ENCODE peak calls at places on chromosomes 1 and 21, in eight cellular contexts. V is Peyer's patch, S is erythroblast, I is adrenal gland, H is H1, Y is sigmoid colon, O is IMR-90, N is transverse colon. T is an unnamed sample.
A peak's percentile ranks its signal among the peaks of the same experiment; 100 is the strongest.

GRCh38 chr1:230187290-230187689 is 120.3 kb downstream of the GALNT2 start:
- DNase-seq in V (no peak), S (no peak), I (no peak), H (no peak), Y (no peak), O (no peak), N (no peak), T (no peak)

GRCh38 chr1:204736861-204737260 is 51.3 kb upstream of the LRRN2 start:
- DNase-seq in V (no peak), S (no peak), I (no peak), H (peak; percentile 26), Y (no peak), O (no peak), N (no peak), T (no peak)

GRCh38 chr1:181021811-181022434 is 747 bp downstream of the STX6 start:
- DNase-seq in V (peak; percentile 70), S (peak; percentile 66), I (peak; percentile 55), H (peak; percentile 63), Y (peak; percentile 82), O (peak; percentile 73), N (peak; percentile 62), T (peak; percentile 87)

GRCh38 chr1:205191127-205191577 is 20.4 kb downstream of the DSTYK start:
- DNase-seq in V (no peak), S (peak; percentile 22), I (peak; percentile 66), H (no peak), Y (no peak), O (peak; percentile 34), N (no peak), T (no peak)

GRCh38 chr21:33293811-33294216 is 27.6 kb downstream of the IL10RB start:
- DNase-seq in V (no peak), S (no peak), I (no peak), H (no peak), Y (no peak), O (no peak), N (no peak), T (no peak)

GRCh38 chr1:236392182-236392581 is 1.9 kb upstream of the EDARADD start:
- DNase-seq in V (no peak), S (no peak), I (no peak), H (peak; percentile 8), Y (no peak), O (no peak), N (no peak), T (no peak)

GRCh38 chr1:50969611-50970507 is at the start of gene CDKN2C:
- DNase-seq in V (peak; percentile 88), S (peak; percentile 86), I (peak; percentile 82), H (peak; percentile 66), Y (peak; percentile 91), O (peak; percentile 86), N (peak; percentile 77), T (peak; percentile 83)

GRCh38 chr1:25178917-25179571 is 53.3 kb downstream of the SYF2 start:
- DNase-seq in V (peak; percentile 39), S (no peak), I (no peak), H (peak; percentile 28), Y (no peak), O (peak; percentile 22), N (no peak), T (no peak)

GRCh38 chr1:110673805-110674336 is 869 bp downstream of the KCNA3 start:
- DNase-seq in V (peak; percentile 50), S (no peak), I (no peak), H (no peak), Y (no peak), O (no peak), N (no peak), T (no peak)

GRCh38 chr1:151184211-151184610 is 5.8 kb downstream of the VPS72 start:
- DNase-seq in V (no peak), S (no peak), I (no peak), H (no peak), Y (no peak), O (no peak), N (no peak), T (no peak)

GRCh38 chr1:206716519-206717236 is 32.0 kb downstream of the MAPKAPK2 start:
- DNase-seq in V (no peak), S (no peak), I (no peak), H (no peak), Y (peak; percentile 53), O (peak; percentile 53), N (no peak), T (no peak)

GRCh38 chr1:10515627-10516026 is 40.9 kb downstream of the PEX14 start:
- DNase-seq in V (no peak), S (no peak), I (no peak), H (no peak), Y (no peak), O (no peak), N (no peak), T (peak; percentile 85)

GRCh38 chr1:54379481-54380284 is 26.5 kb downstream of the SSBP3 start:
- DNase-seq in V (no peak), S (no peak), I (peak; percentile 88), H (no peak), Y (no peak), O (peak; percentile 22), N (no peak), T (no peak)

GRCh38 chr1:55309053-55309452 is 93.9 kb upstream of the USP24 start:
- DNase-seq in V (no peak), S (no peak), I (no peak), H (no peak), Y (no peak), O (peak; percentile 84), N (no peak), T (no peak)

GRCh38 chr21:27320868-27321267 is 354.0 kb upstream of the ADAMTS5 start:
- DNase-seq in V (no peak), S (no peak), I (no peak), H (no peak), Y (no peak), O (no peak), N (no peak), T (no peak)

GRCh38 chr1:14403961-14404645 is 194.4 kb upstream of the KAZN start:
- DNase-seq in V (no peak), S (no peak), I (no peak), H (no peak), Y (no peak), O (no peak), N (peak; percentile 58), T (no peak)

GRCh38 chr1:164602480-164603093 is 43.6 kb downstream of the PBX1 start:
- DNase-seq in V (peak; percentile 57), S (no peak), I (peak; percentile 61), H (no peak), Y (peak; percentile 79), O (peak; percentile 52), N (peak; percentile 56), T (no peak)

GRCh38 chr1:101239095-101240040 is 2.5 kb downstream of the S1PR1 start:
- DNase-seq in V (no peak), S (no peak), I (no peak), H (no peak), Y (peak; percentile 62), O (no peak), N (no peak), T (peak; percentile 63)

GRCh38 chr1:101238681-101239094 is 1.9 kb downstream of the S1PR1 start:
- DNase-seq in V (peak; percentile 92), S (peak; percentile 66), I (peak; percentile 85), H (peak; percentile 96), Y (peak; percentile 87), O (peak; percentile 91), N (peak; percentile 81), T (peak; percentile 77)

GRCh38 chr1:101236546-101237228 is at the start of gene S1PR1:
- DNase-seq in V (peak; percentile 80), S (peak; percentile 25), I (peak; percentile 64), H (peak; percentile 76), Y (peak; percentile 81), O (peak; percentile 69), N (peak; percentile 46), T (peak; percentile 33)

GRCh38 chr1:101237229-101237837 is 514 bp downstream of the S1PR1 start:
- DNase-seq in V (no peak), S (peak; percentile 16), I (no peak), H (no peak), Y (no peak), O (peak; percentile 75), N (no peak), T (peak; percentile 71)

DNA sequence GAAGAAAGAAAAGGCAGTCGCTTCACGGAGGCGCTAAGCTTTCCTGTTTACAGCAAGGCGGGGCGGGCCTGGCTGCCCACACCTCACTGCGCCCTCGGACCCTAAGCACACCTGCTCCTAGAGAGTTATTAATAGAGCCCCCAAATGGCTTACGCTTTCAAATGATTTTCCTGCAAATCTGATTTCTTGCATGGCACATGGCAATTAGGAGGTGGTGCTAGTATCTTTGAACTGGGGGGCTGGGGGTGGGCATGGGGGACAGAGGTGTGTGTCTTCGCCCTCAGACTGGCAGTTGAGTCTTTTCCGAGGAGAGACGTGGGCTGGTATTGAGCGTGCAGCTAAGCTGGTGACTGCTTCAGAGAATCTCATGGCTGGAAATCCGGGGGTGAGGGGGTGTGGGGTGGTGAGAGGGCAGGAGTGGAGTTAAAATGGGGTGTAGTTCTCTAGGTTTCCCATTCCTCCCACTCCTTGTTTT is 1.3 kb downstream of the S1PR1 start:
- DNase-seq in V (peak; percentile 78), S (no peak), I (peak; percentile 25), H (no peak), Y (no peak), O (no peak), N (no peak), T (no peak)
- TF ChIP-seq POLR2A in V (no peak), S (no peak), I (no peak), H (no peak), Y (no peak), O (no peak), N (no peak), T (no peak)

GRCh38 chr1:108963052-108963686 is at the start of gene CLCC1:
- DNase-seq in V (peak; percentile 98), S (peak; percentile 93), I (peak; percentile 94), H (peak; percentile 89), Y (peak; percentile 97), O (peak; percentile 90), N (peak; percentile 97), T (peak; percentile 93)
- TF ChIP-seq POLR2A in V (peak; percentile 88), S (peak; percentile 90), I (peak; percentile 74), H (no peak), Y (peak; percentile 75), O (peak; percentile 79), N (peak; percentile 92), T (peak; percentile 85)

DNA sequence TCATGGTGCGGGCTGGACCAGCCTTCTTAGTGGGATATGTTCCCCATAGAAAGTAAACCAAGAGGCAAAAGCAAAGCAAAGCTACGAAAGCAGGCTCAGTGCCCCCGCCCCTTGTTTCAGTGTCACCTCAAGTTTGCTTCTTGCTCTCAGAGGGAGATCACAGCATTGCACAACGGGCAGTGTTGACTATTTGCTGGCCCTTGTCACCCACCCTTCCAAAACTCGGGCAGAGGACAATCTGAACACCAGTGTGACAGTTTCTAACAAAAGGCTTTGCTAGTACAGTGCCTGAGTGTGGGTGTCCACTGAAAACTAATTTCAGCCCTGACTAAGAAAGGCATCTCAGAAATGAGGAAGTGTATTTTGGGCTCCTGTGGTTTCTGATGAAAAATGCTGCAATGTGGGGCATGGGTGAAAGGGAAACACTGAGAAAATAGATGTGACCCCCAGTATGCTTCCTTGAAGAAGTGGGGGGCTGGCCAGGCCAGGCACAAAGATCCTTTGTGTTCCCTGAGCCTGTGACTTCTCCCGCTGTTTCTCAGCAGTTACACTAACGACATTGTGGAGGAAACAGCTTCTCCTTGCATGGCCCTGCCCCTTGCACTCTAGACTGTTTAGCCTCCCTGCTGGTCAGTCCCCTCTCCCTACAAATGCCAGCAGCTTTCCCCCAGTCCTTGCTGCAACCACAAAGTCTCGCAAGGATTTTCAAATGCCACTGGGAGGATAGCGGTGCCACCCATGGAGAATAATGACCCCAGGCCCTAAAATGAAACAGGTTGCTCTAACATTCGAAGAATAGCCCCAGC is 33.3 kb upstream of the KCNE1 start:
- DNase-seq in V (no peak), S (no peak), I (no peak), H (no peak), Y (peak; percentile 76), O (peak; percentile 73), N (peak; percentile 47), T (peak; percentile 87)
- TF ChIP-seq POLR2A in V (no peak), S (no peak), I (no peak), H (no peak), Y (no peak), O (no peak), N (no peak), T (no peak)

GRCh38 chr1:231348442-231348841 is 10.3 kb downstream of the SPRTN start:
- DNase-seq in V (no peak), S (no peak), I (no peak), H (no peak), Y (no peak), O (no peak), N (no peak), T (no peak)
- TF ChIP-seq POLR2A in V (no peak), S (no peak), I (no peak), H (no peak), Y (no peak), O (no peak), N (no peak), T (no peak)